ENCODE peak calls at places on chromosomes 5 and 9, in six cellular contexts. One of them, this sample, is unnamed.
A peak's percentile ranks its signal among the peaks of the same experiment; 100 is the strongest.

GRCh38 chr9:8622222-8622802 is 822.7 kb upstream of the DMAC1 start:
- DNase-seq in GM23338: no peak
- DNase-seq in GM23248: no peak
- DNase-seq in neural progenitor cell: no peak
- DNase-seq in MM.1S: no peak
- DNase-seq in SK-N-SH: no peak
- DNase-seq in this sample: no peak

GRCh38 chr9:19999491-20000057 is 210.7 kb upstream of the SLC24A2 start:
- DNase-seq in SK-N-SH: no peak
- DNase-seq in neural progenitor cell: no peak
- DNase-seq in MM.1S: no peak
- DNase-seq in GM23248: peak; percentile 82
- DNase-seq in GM23338: no peak
- DNase-seq in this sample: peak; percentile 93

GRCh38 chr9:108511200-108511756 is 344.5 kb downstream of the ACTL7B start:
- DNase-seq in neural progenitor cell: no peak
- DNase-seq in SK-N-SH: no peak
- DNase-seq in GM23248: peak; percentile 97
- DNase-seq in GM23338: no peak
- DNase-seq in MM.1S: no peak
- DNase-seq in this sample: no peak

GRCh38 chr5:133299021-133299420 is 247.2 kb downstream of the HSPA4 start:
- DNase-seq in MM.1S: no peak
- DNase-seq in GM23248: no peak
- DNase-seq in SK-N-SH: no peak
- DNase-seq in GM23338: no peak
- DNase-seq in neural progenitor cell: no peak
- DNase-seq in this sample: no peak

GRCh38 chr9:2992427-2992826 is 148.5 kb upstream of the PUM3 start:
- DNase-seq in SK-N-SH: no peak
- DNase-seq in GM23338: no peak
- DNase-seq in GM23248: no peak
- DNase-seq in neural progenitor cell: no peak
- DNase-seq in MM.1S: no peak
- DNase-seq in this sample: no peak

GRCh38 chr5:36495638-36496010 is 110.8 kb upstream of the SLC1A3 start:
- DNase-seq in GM23248: no peak
- DNase-seq in GM23338: no peak
- DNase-seq in SK-N-SH: no peak
- DNase-seq in MM.1S: no peak
- DNase-seq in neural progenitor cell: no peak
- DNase-seq in this sample: no peak

GRCh38 chr5:59116231-59116900 is 533.5 kb downstream of the RAB3C start:
- DNase-seq in GM23338: no peak
- DNase-seq in neural progenitor cell: no peak
- DNase-seq in MM.1S: no peak
- DNase-seq in GM23248: no peak
- DNase-seq in SK-N-SH: no peak
- DNase-seq in this sample: no peak

GRCh38 chr5:124806026-124806856 is 59.8 kb upstream of the ZNF608 start:
- DNase-seq in MM.1S: no peak
- DNase-seq in SK-N-SH: peak; percentile 78
- DNase-seq in GM23248: peak; percentile 44
- DNase-seq in GM23338: peak; percentile 39
- DNase-seq in neural progenitor cell: peak; percentile 64
- DNase-seq in this sample: peak; percentile 20

GRCh38 chr5:103259705-103260355 is 1.3 kb downstream of the MACIR start:
- DNase-seq in GM23248: peak; percentile 70
- DNase-seq in MM.1S: peak; percentile 46
- DNase-seq in neural progenitor cell: peak; percentile 70
- DNase-seq in SK-N-SH: no peak
- DNase-seq in GM23338: peak; percentile 58
- DNase-seq in this sample: peak; percentile 47

GRCh38 chr5:103263054-103263453 is 4.5 kb downstream of the MACIR start:
- DNase-seq in SK-N-SH: no peak
- DNase-seq in GM23338: no peak
- DNase-seq in neural progenitor cell: no peak
- DNase-seq in GM23248: no peak
- DNase-seq in MM.1S: no peak
- DNase-seq in this sample: no peak

GRCh38 chr5:103264529-103264928 is 6.0 kb downstream of the MACIR start:
- DNase-seq in GM23248: no peak
- DNase-seq in SK-N-SH: no peak
- DNase-seq in MM.1S: no peak
- DNase-seq in neural progenitor cell: no peak
- DNase-seq in GM23338: no peak
- DNase-seq in this sample: no peak

GRCh38 chr5:103260951-103261350 is 2.4 kb downstream of the MACIR start:
- DNase-seq in GM23338: no peak
- DNase-seq in MM.1S: peak; percentile 63
- DNase-seq in neural progenitor cell: no peak
- DNase-seq in SK-N-SH: no peak
- DNase-seq in GM23248: no peak
- DNase-seq in this sample: no peak

GRCh38 chr5:103262422-103262871 is 3.9 kb downstream of the MACIR start:
- DNase-seq in GM23338: no peak
- DNase-seq in MM.1S: no peak
- DNase-seq in SK-N-SH: no peak
- DNase-seq in GM23248: peak; percentile 74
- DNase-seq in neural progenitor cell: no peak
- DNase-seq in this sample: peak; percentile 82
- H3K4me3 ChIP-seq in GM23338: no peak overlapping the region
- H3K4me3 ChIP-seq in MM.1S: no peak overlapping the region
- H3K4me3 ChIP-seq in SK-N-SH: no peak overlapping the region
- H3K4me3 ChIP-seq in GM23248: peak overlapping the region; percentile 93
- H3K4me3 ChIP-seq in neural progenitor cell: no peak overlapping the region
- H3K4me3 ChIP-seq in this sample: peak overlapping the region; percentile 93

DNA sequence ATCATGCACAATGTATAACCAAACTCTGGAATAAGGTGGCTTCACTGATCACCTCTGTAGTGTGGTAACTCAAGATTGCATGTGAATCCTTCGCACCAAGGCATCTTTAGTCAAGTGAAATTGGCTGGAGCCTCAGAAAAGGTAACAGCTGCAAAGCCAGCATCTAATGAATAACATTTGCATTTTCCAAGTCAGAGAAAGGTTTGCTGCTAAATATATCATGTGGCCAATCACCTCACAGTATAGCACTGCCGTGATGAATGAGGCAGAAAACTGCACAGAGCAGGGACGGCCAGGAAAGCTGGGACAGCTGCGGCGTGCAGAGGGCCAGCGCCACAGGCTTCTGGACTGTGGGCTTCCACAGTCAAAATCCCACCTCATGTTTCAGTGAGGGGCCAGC is 18.5 kb downstream of the MRPS27 start:
- DNase-seq in neural progenitor cell: peak; percentile 39
- DNase-seq in GM23338: peak; percentile 39
- DNase-seq in MM.1S: no peak
- DNase-seq in SK-N-SH: no peak
- DNase-seq in GM23248: no peak
- DNase-seq in this sample: no peak
- H3F3A ChIP-seq in neural progenitor cell: peaks cover 50% of the 10 kb centered on the region
- H3F3A ChIP-seq in GM23338: no peaks in the 10 kb centered on the region
- H3F3A ChIP-seq in MM.1S: peaks cover 14% of the 10 kb centered on the region
- H3F3A ChIP-seq in SK-N-SH: no peaks in the 10 kb centered on the region
- H3F3A ChIP-seq in GM23248: no peaks in the 10 kb centered on the region
- H3F3A ChIP-seq in this sample: no peaks in the 10 kb centered on the region

GRCh38 chr5:120405923-120406322 is 58.2 kb upstream of the PRR16 start:
- DNase-seq in GM23248: peak; percentile 50
- DNase-seq in SK-N-SH: no peak
- DNase-seq in MM.1S: peak; percentile 55
- DNase-seq in neural progenitor cell: no peak
- DNase-seq in GM23338: no peak
- DNase-seq in this sample: no peak
- TF ChIP-seq EZH2phosphoT487 in GM23248: no peak
- TF ChIP-seq EZH2phosphoT487 in SK-N-SH: no peak
- TF ChIP-seq EZH2phosphoT487 in MM.1S: no peak
- TF ChIP-seq EZH2phosphoT487 in neural progenitor cell: no peak
- TF ChIP-seq EZH2phosphoT487 in GM23338: no peak
- TF ChIP-seq EZH2phosphoT487 in this sample: no peak

GRCh38 chr5:119275146-119275872 is 80.5 kb upstream of the TNFAIP8 start:
- DNase-seq in GM23338: no peak
- DNase-seq in neural progenitor cell: no peak
- DNase-seq in SK-N-SH: no peak
- DNase-seq in GM23248: peak; percentile 55
- DNase-seq in MM.1S: no peak
- DNase-seq in this sample: peak; percentile 72
- H3K4me3 ChIP-seq in GM23338: no peak overlapping the region
- H3K4me3 ChIP-seq in neural progenitor cell: no peak overlapping the region
- H3K4me3 ChIP-seq in SK-N-SH: no peak overlapping the region
- H3K4me3 ChIP-seq in GM23248: no peak overlapping the region
- H3K4me3 ChIP-seq in MM.1S: no peak overlapping the region
- H3K4me3 ChIP-seq in this sample: peak overlapping the region; percentile 16

DNA sequence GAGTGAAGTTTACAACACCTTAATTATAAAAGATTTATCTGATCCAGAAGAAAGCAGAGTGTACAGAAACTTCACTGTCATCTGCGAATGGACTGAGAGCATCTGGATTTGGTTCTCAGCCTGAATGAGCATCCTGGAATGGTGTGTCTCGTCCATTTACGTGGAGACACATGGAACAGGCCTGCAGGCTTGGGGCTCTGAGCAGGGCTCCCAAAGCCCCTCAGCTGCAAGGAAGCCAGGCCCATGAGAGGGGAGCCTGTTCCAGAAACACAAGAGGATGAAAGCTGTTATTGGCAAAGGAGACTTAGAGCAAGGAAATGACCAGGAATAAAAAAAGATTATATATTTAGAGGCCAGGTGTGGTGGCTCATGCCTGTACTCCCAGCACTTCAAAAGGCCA is 22.1 kb upstream of the TERT start:
- DNase-seq in GM23248: no peak
- DNase-seq in neural progenitor cell: no peak
- DNase-seq in SK-N-SH: no peak
- DNase-seq in GM23338: no peak
- DNase-seq in MM.1S: no peak
- DNase-seq in this sample: no peak
- H3F3A ChIP-seq in GM23248: peaks cover 10% of the 10 kb centered on the region
- H3F3A ChIP-seq in neural progenitor cell: peaks cover 14% of the 10 kb centered on the region
- H3F3A ChIP-seq in SK-N-SH: peaks cover 4% of the 10 kb centered on the region
- H3F3A ChIP-seq in GM23338: peaks cover 27% of the 10 kb centered on the region
- H3F3A ChIP-seq in MM.1S: peaks cover 96% of the 10 kb centered on the region
- H3F3A ChIP-seq in this sample: peaks cover 5% of the 10 kb centered on the region

This sample was measured in PC-3.